ENCODE peak calls at places on chromosomes 5 and 9, in nine cellular contexts. Z is GDM1; T is naive thymus-derived CD8-positive, alpha-beta T cell; M is AG10803; J is RPMI7951; U is stimulated activated CD4-positive, alpha-beta T cell treated with anti-CD3 and anti-CD28 coated beads, Interleukin-15, amount 100 ng/mL, for 1 hour; V is pulmonary artery endothelial cell; R is right atrium auricular region; W is GOT3. S is an unnamed sample.

GRCh38 chr5:169637085-169637855 is at the start of gene DOCK2:
- DNase-seq in M (no peak), T (peak; percentile 67), Z (peak; percentile 81), W (no peak), U (peak; percentile 37), R (no peak), V (no peak), J (peak; percentile 14), S (no peak)

GRCh38 chr5:39517800-39518199 is 93.0 kb upstream of the DAB2 start:
- DNase-seq in U (no peak), W (no peak), V (no peak), R (no peak), M (peak; percentile 98), J (peak; percentile 85), Z (no peak), T (no peak), S (peak; percentile 95)

GRCh38 chr9:32382582-32383320 is 1.7 kb upstream of the ACO1 start:
- DNase-seq in M (no peak), Z (no peak), R (no peak), V (no peak), U (no peak), W (no peak), T (no peak), J (no peak), S (no peak)

GRCh38 chr9:116313638-116314037 is 160.0 kb downstream of the PAPPA start:
- DNase-seq in M (no peak), V (no peak), T (no peak), U (no peak), W (no peak), R (no peak), J (peak; percentile 12), Z (no peak), S (no peak)

GRCh38 chr5:54753034-54753433 is 232.4 kb downstream of the ESM1 start:
- DNase-seq in M (peak; percentile 71), R (no peak), W (no peak), Z (peak; percentile 49), U (no peak), T (no peak), J (peak; percentile 56), V (no peak), S (peak; percentile 70)

GRCh38 chr5:380701-381309 is 59.3 kb downstream of the AHRR start:
- DNase-seq in W (no peak), Z (no peak), J (peak; percentile 53), V (no peak), U (no peak), R (peak; percentile 48), T (no peak), M (peak; percentile 76), S (peak; percentile 70)

GRCh38 chr5:56763182-56763581 is 52.2 kb upstream of the MAP3K1 start:
- DNase-seq in V (no peak), J (no peak), U (no peak), T (no peak), M (no peak), W (no peak), Z (no peak), R (no peak), S (no peak)

GRCh38 chr9:69157751-69158466 is 16.2 kb upstream of the TJP2 start:
- DNase-seq in V (no peak), J (peak; percentile 38), M (peak; percentile 67), U (no peak), R (no peak), T (no peak), W (no peak), Z (no peak), S (peak; percentile 66)

GRCh38 chr9:136345281-136346156 is 18.0 kb downstream of the DNLZ start:
- DNase-seq in Z (no peak), V (no peak), W (no peak), T (no peak), R (peak; percentile 91), M (peak; percentile 52), U (no peak), J (peak; percentile 75), S (peak; percentile 62)

GRCh38 chr5:142322747-142323479 is 1.9 kb downstream of the SPRY4 start:
- DNase-seq in V (no peak), W (no peak), Z (no peak), J (peak; percentile 68), R (peak; percentile 67), U (no peak), M (peak; percentile 85), T (no peak), S (peak; percentile 93)

GRCh38 chr5:31237159-31237558 is 43.7 kb downstream of the CDH6 start:
- DNase-seq in R (no peak), M (peak; percentile 36), U (no peak), W (no peak), V (no peak), J (peak; percentile 3), Z (no peak), T (no peak), S (peak; percentile 35)

GRCh38 chr9:91726406-91727100 is 223.5 kb downstream of the ROR2 start:
- DNase-seq in V (no peak), Z (no peak), R (no peak), T (no peak), U (no peak), J (no peak), W (no peak), M (no peak), S (no peak)

GRCh38 chr5:112628219-112628618 is 109.5 kb upstream of the APC start:
- DNase-seq in R (no peak), M (no peak), U (no peak), V (no peak), J (no peak), T (no peak), Z (no peak), W (no peak), S (no peak)

GRCh38 chr5:87361536-87362213 is 51.1 kb downstream of the CCNH start:
- DNase-seq in Z (no peak), U (no peak), V (no peak), M (peak; percentile 55), R (no peak), J (no peak), T (no peak), W (no peak), S (peak; percentile 4)

GRCh38 chr9:111481885-111482636 is 2.1 kb downstream of the ECPAS start:
- DNase-seq in M (peak; percentile 32), J (peak; percentile 41), W (no peak), V (no peak), Z (no peak), R (no peak), U (no peak), T (peak; percentile 4), S (peak; percentile 55)

GRCh38 chr5:143352691-143353090 is 50.8 kb downstream of the NR3C1 start:
- DNase-seq in U (no peak), W (no peak), R (no peak), V (no peak), T (peak; percentile 37), M (no peak), J (no peak), Z (no peak), S (no peak)

GRCh38 chr5:56367752-56368151 is 134.6 kb upstream of the ANKRD55 start:
- DNase-seq in W (no peak), R (no peak), M (no peak), U (no peak), T (no peak), J (peak; percentile 51), Z (no peak), V (no peak), S (no peak)

GRCh38 chr9:21141427-21141882 is at the start of gene IFNW1:
- DNase-seq in Z (no peak), T (no peak), U (no peak), M (no peak), W (no peak), J (peak; percentile 32), R (no peak), V (no peak), S (no peak)

GRCh38 chr5:53985796-53986195 is 324.6 kb downstream of the ARL15 start:
- DNase-seq in V (no peak), Z (no peak), R (no peak), W (no peak), J (no peak), M (no peak), U (no peak), T (no peak), S (no peak)

GRCh38 chr9:126853667-126854066 is 6.8 kb upstream of the ZBTB34 start:
- DNase-seq in T (no peak), J (no peak), V (no peak), U (no peak), R (no peak), W (no peak), M (peak; percentile 64), Z (no peak), S (peak; percentile 43)

GRCh38 chr5:1514027-1514818 is 9.5 kb downstream of the LPCAT1 start:
- DNase-seq in U (no peak), Z (no peak), V (no peak), R (peak; percentile 47), J (no peak), W (no peak), M (no peak), T (no peak), S (no peak)

GRCh38 chr5:74312746-74313145 is 327.8 kb downstream of the ENC1 start:
- DNase-seq in T (no peak), M (peak; percentile 72), U (no peak), Z (no peak), V (no peak), W (no peak), J (no peak), R (no peak), S (peak; percentile 61)

GRCh38 chr5:100560860-100561259 is 25.7 kb downstream of the FAM174A start:
- DNase-seq in J (no peak), Z (no peak), W (no peak), M (no peak), T (no peak), V (no peak), R (no peak), U (no peak), S (no peak)

GRCh38 chr5:81234801-81235200 is 1.7 kb downstream of the CKMT2 start:
- DNase-seq in T (no peak), R (no peak), M (no peak), Z (no peak), W (no peak), U (no peak), J (no peak), V (no peak), S (no peak)

GRCh38 chr5:58156977-58157701 is 302.7 kb downstream of the PLK2 start:
- DNase-seq in M (peak; percentile 77), U (no peak), W (no peak), J (peak; percentile 77), T (no peak), R (no peak), V (no peak), Z (no peak), S (peak; percentile 13)

GRCh38 chr9:113556877-113557593 is 93.5 kb downstream of the RGS3 start:
- DNase-seq in Z (no peak), U (no peak), J (no peak), W (no peak), R (no peak), V (no peak), T (no peak), M (peak; percentile 26), S (no peak)

GRCh38 chr5:75952291-75952690 is 130.9 kb upstream of the SV2C start:
- DNase-seq in Z (no peak), T (no peak), M (no peak), U (no peak), J (no peak), V (no peak), W (no peak), R (no peak), S (no peak)

GRCh38 chr9:23769307-23769935 is 56.6 kb downstream of the ELAVL2 start:
- DNase-seq in J (peak; percentile 96), T (no peak), R (no peak), V (no peak), M (peak; percentile 78), Z (no peak), U (no peak), W (no peak), S (no peak)

GRCh38 chr9:133489253-133490190 is 10.6 kb upstream of the SLC2A6 start:
- DNase-seq in W (no peak), M (no peak), V (no peak), J (peak; percentile 67), U (no peak), R (no peak), T (no peak), Z (no peak), S (no peak)

GRCh38 chr5:92962752-92963151 is 618.3 kb downstream of the NR2F1-AS1 start:
- DNase-seq in R (no peak), M (no peak), J (no peak), V (no peak), T (no peak), U (no peak), W (no peak), Z (no peak), S (no peak)

GRCh38 chr5:9924614-9925013 is 294.5 kb upstream of the TAS2R1 start:
- DNase-seq in U (no peak), W (no peak), V (peak; percentile 85), J (no peak), Z (no peak), R (no peak), M (peak; percentile 96), T (no peak), S (peak; percentile 97)

S was measured in fibroblast of the aortic adventitia.